ENCODE peak calls at places on chromosomes 13 and 19, in ten cellular contexts. One of them, this sample, is unnamed.

GRCh38 chr19:1038995-1039645 is 787 bp upstream of the ABCA7 start:
- DNase-seq in A549: no peak
- DNase-seq in head of caudate nucleus: no peak
- DNase-seq in CD8-positive, alpha-beta memory T cell: peak
- DNase-seq in aorta: no peak
- DNase-seq in brain microvascular endothelial cell: no peak
- DNase-seq in cardiac muscle cell: no peak
- DNase-seq in stimulated activated CD4-positive, alpha-beta T cell treated with anti-CD3 and anti-CD28 coated beads, Interleukin-1b, Interleukin-23, amount 100 ng/mL, for 24 hours: no peak
- DNase-seq in NCI-H1105 treated with DMSO at 0.1 percent for 48 hours: no peak
- DNase-seq in GM12864: no peak
- DNase-seq in this sample: no peak

GRCh38 chr19:58568731-58569130 is 4.4 kb downstream of the MZF1 start:
- DNase-seq in A549: no peak
- DNase-seq in head of caudate nucleus: no peak
- DNase-seq in CD8-positive, alpha-beta memory T cell: no peak
- DNase-seq in aorta: peak
- DNase-seq in brain microvascular endothelial cell: no peak
- DNase-seq in cardiac muscle cell: no peak
- DNase-seq in stimulated activated CD4-positive, alpha-beta T cell treated with anti-CD3 and anti-CD28 coated beads, Interleukin-1b, Interleukin-23, amount 100 ng/mL, for 24 hours: no peak
- DNase-seq in NCI-H1105 treated with DMSO at 0.1 percent for 48 hours: no peak
- DNase-seq in GM12864: no peak
- DNase-seq in this sample: no peak

GRCh38 chr13:40682449-40683240 is 16.2 kb upstream of the FOXO1 start:
- DNase-seq in A549: peak
- DNase-seq in head of caudate nucleus: no peak
- DNase-seq in CD8-positive, alpha-beta memory T cell: peak
- DNase-seq in aorta: no peak
- DNase-seq in brain microvascular endothelial cell: no peak
- DNase-seq in cardiac muscle cell: peak
- DNase-seq in stimulated activated CD4-positive, alpha-beta T cell treated with anti-CD3 and anti-CD28 coated beads, Interleukin-1b, Interleukin-23, amount 100 ng/mL, for 24 hours: no peak
- DNase-seq in NCI-H1105 treated with DMSO at 0.1 percent for 48 hours: peak
- DNase-seq in GM12864: no peak
- DNase-seq in this sample: no peak

GRCh38 chr19:1074512-1075283 is 7.7 kb downstream of the ARHGAP45 start:
- DNase-seq in A549: peak
- DNase-seq in head of caudate nucleus: peak
- DNase-seq in CD8-positive, alpha-beta memory T cell: peak
- DNase-seq in aorta: peak
- DNase-seq in brain microvascular endothelial cell: no peak
- DNase-seq in cardiac muscle cell: no peak
- DNase-seq in stimulated activated CD4-positive, alpha-beta T cell treated with anti-CD3 and anti-CD28 coated beads, Interleukin-1b, Interleukin-23, amount 100 ng/mL, for 24 hours: peak
- DNase-seq in NCI-H1105 treated with DMSO at 0.1 percent for 48 hours: peak
- DNase-seq in GM12864: no peak
- DNase-seq in this sample: peak

GRCh38 chr13:30145709-30146367 is 161.5 kb downstream of the KATNAL1 start:
- DNase-seq in A549: no peak
- DNase-seq in head of caudate nucleus: no peak
- DNase-seq in CD8-positive, alpha-beta memory T cell: no peak
- DNase-seq in aorta: no peak
- DNase-seq in brain microvascular endothelial cell: no peak
- DNase-seq in cardiac muscle cell: no peak
- DNase-seq in stimulated activated CD4-positive, alpha-beta T cell treated with anti-CD3 and anti-CD28 coated beads, Interleukin-1b, Interleukin-23, amount 100 ng/mL, for 24 hours: no peak
- DNase-seq in NCI-H1105 treated with DMSO at 0.1 percent for 48 hours: no peak
- DNase-seq in GM12864: peak
- DNase-seq in this sample: no peak

GRCh38 chr19:6241680-6242079 is 38.1 kb downstream of the MLLT1 start:
- DNase-seq in A549: no peak
- DNase-seq in head of caudate nucleus: peak
- DNase-seq in CD8-positive, alpha-beta memory T cell: no peak
- DNase-seq in aorta: peak
- DNase-seq in brain microvascular endothelial cell: no peak
- DNase-seq in cardiac muscle cell: no peak
- DNase-seq in stimulated activated CD4-positive, alpha-beta T cell treated with anti-CD3 and anti-CD28 coated beads, Interleukin-1b, Interleukin-23, amount 100 ng/mL, for 24 hours: no peak
- DNase-seq in NCI-H1105 treated with DMSO at 0.1 percent for 48 hours: no peak
- DNase-seq in GM12864: no peak
- DNase-seq in this sample: peak

GRCh38 chr13:50365300-50365682 is 350.0 kb downstream of the KCNRG start:
- DNase-seq in A549: no peak
- DNase-seq in head of caudate nucleus: no peak
- DNase-seq in CD8-positive, alpha-beta memory T cell: peak
- DNase-seq in aorta: no peak
- DNase-seq in brain microvascular endothelial cell: no peak
- DNase-seq in cardiac muscle cell: no peak
- DNase-seq in stimulated activated CD4-positive, alpha-beta T cell treated with anti-CD3 and anti-CD28 coated beads, Interleukin-1b, Interleukin-23, amount 100 ng/mL, for 24 hours: no peak
- DNase-seq in NCI-H1105 treated with DMSO at 0.1 percent for 48 hours: no peak
- DNase-seq in GM12864: no peak
- DNase-seq in this sample: no peak

GRCh38 chr13:112888238-112889111 is 80.5 kb upstream of the MCF2L start:
- DNase-seq in A549: no peak
- DNase-seq in head of caudate nucleus: no peak
- DNase-seq in CD8-positive, alpha-beta memory T cell: no peak
- DNase-seq in aorta: peak
- DNase-seq in brain microvascular endothelial cell: no peak
- DNase-seq in cardiac muscle cell: no peak
- DNase-seq in stimulated activated CD4-positive, alpha-beta T cell treated with anti-CD3 and anti-CD28 coated beads, Interleukin-1b, Interleukin-23, amount 100 ng/mL, for 24 hours: no peak
- DNase-seq in NCI-H1105 treated with DMSO at 0.1 percent for 48 hours: no peak
- DNase-seq in GM12864: no peak
- DNase-seq in this sample: peak

GRCh38 chr13:44280461-44280860 is 93.2 kb upstream of the SERP2 start:
- DNase-seq in A549: no peak
- DNase-seq in head of caudate nucleus: no peak
- DNase-seq in CD8-positive, alpha-beta memory T cell: no peak
- DNase-seq in aorta: no peak
- DNase-seq in brain microvascular endothelial cell: peak
- DNase-seq in cardiac muscle cell: no peak
- DNase-seq in stimulated activated CD4-positive, alpha-beta T cell treated with anti-CD3 and anti-CD28 coated beads, Interleukin-1b, Interleukin-23, amount 100 ng/mL, for 24 hours: no peak
- DNase-seq in NCI-H1105 treated with DMSO at 0.1 percent for 48 hours: no peak
- DNase-seq in GM12864: no peak
- DNase-seq in this sample: no peak

GRCh38 chr13:21478881-21479808 is 20.0 kb upstream of the ZDHHC20 start:
- DNase-seq in A549: peak
- DNase-seq in head of caudate nucleus: peak
- DNase-seq in CD8-positive, alpha-beta memory T cell: peak
- DNase-seq in aorta: no peak
- DNase-seq in brain microvascular endothelial cell: peak
- DNase-seq in cardiac muscle cell: peak
- DNase-seq in stimulated activated CD4-positive, alpha-beta T cell treated with anti-CD3 and anti-CD28 coated beads, Interleukin-1b, Interleukin-23, amount 100 ng/mL, for 24 hours: no peak
- DNase-seq in NCI-H1105 treated with DMSO at 0.1 percent for 48 hours: peak
- DNase-seq in GM12864: peak
- DNase-seq in this sample: peak

GRCh38 chr13:51919531-51919930 is 57.8 kb downstream of the CCDC70 start:
- DNase-seq in A549: no peak
- DNase-seq in head of caudate nucleus: no peak
- DNase-seq in CD8-positive, alpha-beta memory T cell: no peak
- DNase-seq in aorta: no peak
- DNase-seq in brain microvascular endothelial cell: no peak
- DNase-seq in cardiac muscle cell: no peak
- DNase-seq in stimulated activated CD4-positive, alpha-beta T cell treated with anti-CD3 and anti-CD28 coated beads, Interleukin-1b, Interleukin-23, amount 100 ng/mL, for 24 hours: no peak
- DNase-seq in NCI-H1105 treated with DMSO at 0.1 percent for 48 hours: peak
- DNase-seq in GM12864: no peak
- DNase-seq in this sample: no peak

GRCh38 chr13:20231839-20232555 is at the start of gene GJB6:
- DNase-seq in A549: no peak
- DNase-seq in head of caudate nucleus: no peak
- DNase-seq in CD8-positive, alpha-beta memory T cell: no peak
- DNase-seq in aorta: no peak
- DNase-seq in brain microvascular endothelial cell: no peak
- DNase-seq in cardiac muscle cell: peak
- DNase-seq in stimulated activated CD4-positive, alpha-beta T cell treated with anti-CD3 and anti-CD28 coated beads, Interleukin-1b, Interleukin-23, amount 100 ng/mL, for 24 hours: no peak
- DNase-seq in NCI-H1105 treated with DMSO at 0.1 percent for 48 hours: peak
- DNase-seq in GM12864: no peak
- DNase-seq in this sample: no peak

GRCh38 chr13:28429685-28430290 is 65.1 kb downstream of the FLT1 start:
- DNase-seq in A549: no peak
- DNase-seq in head of caudate nucleus: no peak
- DNase-seq in CD8-positive, alpha-beta memory T cell: no peak
- DNase-seq in aorta: no peak
- DNase-seq in brain microvascular endothelial cell: no peak
- DNase-seq in cardiac muscle cell: no peak
- DNase-seq in stimulated activated CD4-positive, alpha-beta T cell treated with anti-CD3 and anti-CD28 coated beads, Interleukin-1b, Interleukin-23, amount 100 ng/mL, for 24 hours: no peak
- DNase-seq in NCI-H1105 treated with DMSO at 0.1 percent for 48 hours: no peak
- DNase-seq in GM12864: peak
- DNase-seq in this sample: no peak

GRCh38 chr13:94660695-94661324 is 51.5 kb downstream of the SOX21 start:
- DNase-seq in A549: peak
- DNase-seq in head of caudate nucleus: peak
- DNase-seq in CD8-positive, alpha-beta memory T cell: no peak
- DNase-seq in aorta: no peak
- DNase-seq in brain microvascular endothelial cell: peak
- DNase-seq in cardiac muscle cell: no peak
- DNase-seq in stimulated activated CD4-positive, alpha-beta T cell treated with anti-CD3 and anti-CD28 coated beads, Interleukin-1b, Interleukin-23, amount 100 ng/mL, for 24 hours: no peak
- DNase-seq in NCI-H1105 treated with DMSO at 0.1 percent for 48 hours: peak
- DNase-seq in GM12864: no peak
- DNase-seq in this sample: no peak

GRCh38 chr19:15265849-15266248 is 33.6 kb upstream of the EPHX3 start:
- DNase-seq in A549: no peak
- DNase-seq in head of caudate nucleus: peak
- DNase-seq in CD8-positive, alpha-beta memory T cell: no peak
- DNase-seq in aorta: peak
- DNase-seq in brain microvascular endothelial cell: peak
- DNase-seq in cardiac muscle cell: no peak
- DNase-seq in stimulated activated CD4-positive, alpha-beta T cell treated with anti-CD3 and anti-CD28 coated beads, Interleukin-1b, Interleukin-23, amount 100 ng/mL, for 24 hours: no peak
- DNase-seq in NCI-H1105 treated with DMSO at 0.1 percent for 48 hours: peak
- DNase-seq in GM12864: no peak
- DNase-seq in this sample: peak

GRCh38 chr19:3471954-3472655 is 8.2 kb downstream of the SMIM24 start:
- DNase-seq in A549: no peak
- DNase-seq in head of caudate nucleus: no peak
- DNase-seq in CD8-positive, alpha-beta memory T cell: no peak
- DNase-seq in aorta: peak
- DNase-seq in brain microvascular endothelial cell: no peak
- DNase-seq in cardiac muscle cell: peak
- DNase-seq in stimulated activated CD4-positive, alpha-beta T cell treated with anti-CD3 and anti-CD28 coated beads, Interleukin-1b, Interleukin-23, amount 100 ng/mL, for 24 hours: peak
- DNase-seq in NCI-H1105 treated with DMSO at 0.1 percent for 48 hours: no peak
- DNase-seq in GM12864: no peak
- DNase-seq in this sample: peak

GRCh38 chr19:31318790-31319189 is 30.4 kb downstream of the TSHZ3 start:
- DNase-seq in A549: no peak
- DNase-seq in head of caudate nucleus: no peak
- DNase-seq in CD8-positive, alpha-beta memory T cell: no peak
- DNase-seq in aorta: no peak
- DNase-seq in brain microvascular endothelial cell: no peak
- DNase-seq in cardiac muscle cell: peak
- DNase-seq in stimulated activated CD4-positive, alpha-beta T cell treated with anti-CD3 and anti-CD28 coated beads, Interleukin-1b, Interleukin-23, amount 100 ng/mL, for 24 hours: no peak
- DNase-seq in NCI-H1105 treated with DMSO at 0.1 percent for 48 hours: no peak
- DNase-seq in GM12864: no peak
- DNase-seq in this sample: no peak

GRCh38 chr13:96772426-96772825 is 221.8 kb downstream of the OXGR1 start:
- DNase-seq in A549: no peak
- DNase-seq in head of caudate nucleus: no peak
- DNase-seq in CD8-positive, alpha-beta memory T cell: no peak
- DNase-seq in aorta: no peak
- DNase-seq in brain microvascular endothelial cell: no peak
- DNase-seq in cardiac muscle cell: no peak
- DNase-seq in stimulated activated CD4-positive, alpha-beta T cell treated with anti-CD3 and anti-CD28 coated beads, Interleukin-1b, Interleukin-23, amount 100 ng/mL, for 24 hours: no peak
- DNase-seq in NCI-H1105 treated with DMSO at 0.1 percent for 48 hours: no peak
- DNase-seq in GM12864: no peak
- DNase-seq in this sample: no peak

GRCh38 chr19:13162749-13163608 is 12.8 kb downstream of the IER2 start:
- DNase-seq in A549: peak
- DNase-seq in head of caudate nucleus: peak
- DNase-seq in CD8-positive, alpha-beta memory T cell: peak
- DNase-seq in aorta: peak
- DNase-seq in brain microvascular endothelial cell: peak
- DNase-seq in cardiac muscle cell: peak
- DNase-seq in stimulated activated CD4-positive, alpha-beta T cell treated with anti-CD3 and anti-CD28 coated beads, Interleukin-1b, Interleukin-23, amount 100 ng/mL, for 24 hours: peak
- DNase-seq in NCI-H1105 treated with DMSO at 0.1 percent for 48 hours: peak
- DNase-seq in GM12864: peak
- DNase-seq in this sample: peak

GRCh38 chr19:47226426-47227346 is 4.3 kb downstream of the BBC3 start:
- DNase-seq in A549: peak
- DNase-seq in head of caudate nucleus: peak
- DNase-seq in CD8-positive, alpha-beta memory T cell: peak
- DNase-seq in aorta: peak
- DNase-seq in brain microvascular endothelial cell: no peak
- DNase-seq in cardiac muscle cell: peak
- DNase-seq in stimulated activated CD4-positive, alpha-beta T cell treated with anti-CD3 and anti-CD28 coated beads, Interleukin-1b, Interleukin-23, amount 100 ng/mL, for 24 hours: no peak
- DNase-seq in NCI-H1105 treated with DMSO at 0.1 percent for 48 hours: no peak
- DNase-seq in GM12864: peak
- DNase-seq in this sample: peak

GRCh38 chr19:2474232-2475017 is 1.5 kb upstream of the GADD45B start:
- DNase-seq in A549: peak
- DNase-seq in head of caudate nucleus: peak
- DNase-seq in CD8-positive, alpha-beta memory T cell: peak
- DNase-seq in aorta: peak
- DNase-seq in brain microvascular endothelial cell: peak
- DNase-seq in cardiac muscle cell: peak
- DNase-seq in stimulated activated CD4-positive, alpha-beta T cell treated with anti-CD3 and anti-CD28 coated beads, Interleukin-1b, Interleukin-23, amount 100 ng/mL, for 24 hours: peak
- DNase-seq in NCI-H1105 treated with DMSO at 0.1 percent for 48 hours: peak
- DNase-seq in GM12864: no peak
- DNase-seq in this sample: peak

GRCh38 chr13:45765464-45765863 is 63.3 kb downstream of the CBY2 start:
- DNase-seq in A549: no peak
- DNase-seq in head of caudate nucleus: no peak
- DNase-seq in CD8-positive, alpha-beta memory T cell: no peak
- DNase-seq in aorta: no peak
- DNase-seq in brain microvascular endothelial cell: no peak
- DNase-seq in cardiac muscle cell: no peak
- DNase-seq in stimulated activated CD4-positive, alpha-beta T cell treated with anti-CD3 and anti-CD28 coated beads, Interleukin-1b, Interleukin-23, amount 100 ng/mL, for 24 hours: no peak
- DNase-seq in NCI-H1105 treated with DMSO at 0.1 percent for 48 hours: no peak
- DNase-seq in GM12864: no peak
- DNase-seq in this sample: no peak

GRCh38 chr19:5498817-5499535 is 43.8 kb downstream of the ZNRF4 start:
- DNase-seq in A549: no peak
- DNase-seq in head of caudate nucleus: peak
- DNase-seq in CD8-positive, alpha-beta memory T cell: no peak
- DNase-seq in aorta: no peak
- DNase-seq in brain microvascular endothelial cell: no peak
- DNase-seq in cardiac muscle cell: peak
- DNase-seq in stimulated activated CD4-positive, alpha-beta T cell treated with anti-CD3 and anti-CD28 coated beads, Interleukin-1b, Interleukin-23, amount 100 ng/mL, for 24 hours: no peak
- DNase-seq in NCI-H1105 treated with DMSO at 0.1 percent for 48 hours: no peak
- DNase-seq in GM12864: no peak
- DNase-seq in this sample: no peak

GRCh38 chr19:47582320-47582909 is 9.5 kb upstream of the ZNF541 start:
- DNase-seq in A549: no peak
- DNase-seq in head of caudate nucleus: no peak
- DNase-seq in CD8-positive, alpha-beta memory T cell: no peak
- DNase-seq in aorta: no peak
- DNase-seq in brain microvascular endothelial cell: peak
- DNase-seq in cardiac muscle cell: no peak
- DNase-seq in stimulated activated CD4-positive, alpha-beta T cell treated with anti-CD3 and anti-CD28 coated beads, Interleukin-1b, Interleukin-23, amount 100 ng/mL, for 24 hours: no peak
- DNase-seq in NCI-H1105 treated with DMSO at 0.1 percent for 48 hours: no peak
- DNase-seq in GM12864: no peak
- DNase-seq in this sample: no peak

GRCh38 chr19:4748185-4748584 is 24.5 kb upstream of the DPP9 start:
- DNase-seq in A549: no peak
- DNase-seq in head of caudate nucleus: no peak
- DNase-seq in CD8-positive, alpha-beta memory T cell: no peak
- DNase-seq in aorta: no peak
- DNase-seq in brain microvascular endothelial cell: no peak
- DNase-seq in cardiac muscle cell: no peak
- DNase-seq in stimulated activated CD4-positive, alpha-beta T cell treated with anti-CD3 and anti-CD28 coated beads, Interleukin-1b, Interleukin-23, amount 100 ng/mL, for 24 hours: no peak
- DNase-seq in NCI-H1105 treated with DMSO at 0.1 percent for 48 hours: no peak
- DNase-seq in GM12864: no peak
- DNase-seq in this sample: no peak

GRCh38 chr19:5460748-5461147 is 5.5 kb downstream of the ZNRF4 start:
- DNase-seq in A549: no peak
- DNase-seq in head of caudate nucleus: no peak
- DNase-seq in CD8-positive, alpha-beta memory T cell: no peak
- DNase-seq in aorta: no peak
- DNase-seq in brain microvascular endothelial cell: no peak
- DNase-seq in cardiac muscle cell: no peak
- DNase-seq in stimulated activated CD4-positive, alpha-beta T cell treated with anti-CD3 and anti-CD28 coated beads, Interleukin-1b, Interleukin-23, amount 100 ng/mL, for 24 hours: no peak
- DNase-seq in NCI-H1105 treated with DMSO at 0.1 percent for 48 hours: no peak
- DNase-seq in GM12864: no peak
- DNase-seq in this sample: peak

GRCh38 chr13:110538632-110539031 is 22.9 kb downstream of the RAB20 start:
- DNase-seq in A549: no peak
- DNase-seq in head of caudate nucleus: no peak
- DNase-seq in CD8-positive, alpha-beta memory T cell: no peak
- DNase-seq in aorta: peak
- DNase-seq in brain microvascular endothelial cell: no peak
- DNase-seq in cardiac muscle cell: no peak
- DNase-seq in stimulated activated CD4-positive, alpha-beta T cell treated with anti-CD3 and anti-CD28 coated beads, Interleukin-1b, Interleukin-23, amount 100 ng/mL, for 24 hours: no peak
- DNase-seq in NCI-H1105 treated with DMSO at 0.1 percent for 48 hours: no peak
- DNase-seq in GM12864: no peak
- DNase-seq in this sample: no peak

GRCh38 chr19:15432018-15432494 is 13.3 kb upstream of the AKAP8L start:
- DNase-seq in A549: no peak
- DNase-seq in head of caudate nucleus: no peak
- DNase-seq in CD8-positive, alpha-beta memory T cell: no peak
- DNase-seq in aorta: no peak
- DNase-seq in brain microvascular endothelial cell: no peak
- DNase-seq in cardiac muscle cell: peak
- DNase-seq in stimulated activated CD4-positive, alpha-beta T cell treated with anti-CD3 and anti-CD28 coated beads, Interleukin-1b, Interleukin-23, amount 100 ng/mL, for 24 hours: no peak
- DNase-seq in NCI-H1105 treated with DMSO at 0.1 percent for 48 hours: no peak
- DNase-seq in GM12864: no peak
- DNase-seq in this sample: no peak